ENCODE peak calls at places on chromosome X, in four cellular contexts. One of them, this sample, is unnamed.

GRCh38 chrX:17412692-17413091 is 37.7 kb downstream of the NHS start:
- DNase-seq in NCI-H187: no peak
- DNase-seq in GF-D8: no peak
- DNase-seq in Right ventricle myocardium superior: no peak
- DNase-seq in this sample: no peak

GRCh38 chrX:119682019-119682989 is 10.7 kb downstream of the SEPTIN6 start:
- DNase-seq in NCI-H187: no peak
- DNase-seq in GF-D8: peak
- DNase-seq in Right ventricle myocardium superior: no peak
- DNase-seq in this sample: no peak

GRCh38 chrX:13428055-13428786 is 108.4 kb upstream of the ATXN3L start:
- DNase-seq in NCI-H187: no peak
- DNase-seq in GF-D8: no peak
- DNase-seq in Right ventricle myocardium superior: no peak
- DNase-seq in this sample: no peak

GRCh38 chrX:18075603-18076002 is 145.1 kb downstream of the BEND2 start:
- DNase-seq in NCI-H187: peak
- DNase-seq in GF-D8: no peak
- DNase-seq in Right ventricle myocardium superior: no peak
- DNase-seq in this sample: no peak

GRCh38 chrX:69144854-69145253 is 20.4 kb downstream of the PJA1 start:
- DNase-seq in NCI-H187: no peak
- DNase-seq in GF-D8: no peak
- DNase-seq in Right ventricle myocardium superior: no peak
- DNase-seq in this sample: no peak

GRCh38 chrX:41180194-41180902 is 95.1 kb downstream of the USP9X start:
- DNase-seq in NCI-H187: no peak
- DNase-seq in GF-D8: peak
- DNase-seq in Right ventricle myocardium superior: no peak
- DNase-seq in this sample: no peak

GRCh38 chrX:107552976-107553375 is 75.3 kb upstream of the PRPS1 start:
- DNase-seq in NCI-H187: no peak
- DNase-seq in GF-D8: no peak
- DNase-seq in Right ventricle myocardium superior: no peak
- DNase-seq in this sample: no peak

GRCh38 chrX:10769696-10770619 is 149.6 kb upstream of the MID1 start:
- DNase-seq in NCI-H187: peak
- DNase-seq in GF-D8: no peak
- DNase-seq in Right ventricle myocardium superior: no peak
- DNase-seq in this sample: no peak

GRCh38 chrX:154654372-154654771 is 993 bp upstream of the CTAG2 start:
- DNase-seq in NCI-H187: no peak
- DNase-seq in GF-D8: no peak
- DNase-seq in Right ventricle myocardium superior: no peak
- DNase-seq in this sample: no peak

GRCh38 chrX:149462849-149463248 is 42.3 kb downstream of the IDS start:
- DNase-seq in NCI-H187: no peak
- DNase-seq in GF-D8: no peak
- DNase-seq in Right ventricle myocardium superior: no peak
- DNase-seq in this sample: no peak

GRCh38 chrX:41906515-41907165 is 16.7 kb downstream of the CASK start:
- DNase-seq in NCI-H187: no peak
- DNase-seq in GF-D8: no peak
- DNase-seq in Right ventricle myocardium superior: no peak
- DNase-seq in this sample: no peak

GRCh38 chrX:47283015-47283771 is 50.4 kb downstream of the USP11 start:
- DNase-seq in NCI-H187: no peak
- DNase-seq in GF-D8: no peak
- DNase-seq in Right ventricle myocardium superior: no peak
- DNase-seq in this sample: no peak

GRCh38 chrX:5537098-5537497 is 691.6 kb downstream of the NLGN4X start:
- DNase-seq in NCI-H187: no peak
- DNase-seq in GF-D8: no peak
- DNase-seq in Right ventricle myocardium superior: no peak
- DNase-seq in this sample: no peak

GRCh38 chrX:1151378-1152077 is 60.9 kb downstream of the CRLF2 start:
- DNase-seq in NCI-H187: no peak
- DNase-seq in GF-D8: no peak
- DNase-seq in Right ventricle myocardium superior: no peak
- DNase-seq in this sample: no peak

GRCh38 chrX:103254921-103255455 is at the start of gene TCEAL8:
- DNase-seq in NCI-H187: peak
- DNase-seq in GF-D8: no peak
- DNase-seq in Right ventricle myocardium superior: peak
- DNase-seq in this sample: peak

GRCh38 chrX:129958814-129959492 is 23.5 kb upstream of the BCORL1 start:
- DNase-seq in NCI-H187: no peak
- DNase-seq in GF-D8: no peak
- DNase-seq in Right ventricle myocardium superior: no peak
- DNase-seq in this sample: no peak

GRCh38 chrX:48475295-48475694 is 704 bp upstream of the FTSJ1 start:
- DNase-seq in NCI-H187: no peak
- DNase-seq in GF-D8: no peak
- DNase-seq in Right ventricle myocardium superior: no peak
- DNase-seq in this sample: no peak

GRCh38 chrX:22159071-22159470 is 113.6 kb upstream of the CBLL2 start:
- DNase-seq in NCI-H187: no peak
- DNase-seq in GF-D8: no peak
- DNase-seq in Right ventricle myocardium superior: no peak
- DNase-seq in this sample: no peak

GRCh38 chrX:13090261-13091110 is 46.1 kb upstream of the FAM9C start:
- DNase-seq in NCI-H187: no peak
- DNase-seq in GF-D8: peak
- DNase-seq in Right ventricle myocardium superior: no peak
- DNase-seq in this sample: peak

GRCh38 chrX:132751043-132751690 is 207.3 kb downstream of the HS6ST2 start:
- DNase-seq in NCI-H187: no peak
- DNase-seq in GF-D8: no peak
- DNase-seq in Right ventricle myocardium superior: no peak
- DNase-seq in this sample: no peak

GRCh38 chrX:3461824-3462508 is 115.5 kb upstream of the MXRA5 start:
- DNase-seq in NCI-H187: no peak
- DNase-seq in GF-D8: no peak
- DNase-seq in Right ventricle myocardium superior: no peak
- DNase-seq in this sample: peak

GRCh38 chrX:46574941-46575381 is 1.4 kb downstream of the CHST7 start:
- DNase-seq in NCI-H187: peak
- DNase-seq in GF-D8: no peak
- DNase-seq in Right ventricle myocardium superior: peak
- DNase-seq in this sample: no peak

GRCh38 chrX:104288961-104289360 is 34.2 kb upstream of the ESX1 start:
- DNase-seq in NCI-H187: no peak
- DNase-seq in GF-D8: no peak
- DNase-seq in Right ventricle myocardium superior: no peak
- DNase-seq in this sample: no peak

GRCh38 chrX:73563740-73564073 is 710 bp downstream of the CHIC1 start:
- DNase-seq in NCI-H187: no peak
- DNase-seq in GF-D8: no peak
- DNase-seq in Right ventricle myocardium superior: no peak
- DNase-seq in this sample: no peak

This sample was measured in SIG-M5.